ENCODE peak calls at places on chromosome 19, in eight cellular contexts. X is heart right ventricle, U is cardiac muscle cell, V is heart left ventricle, W is tibial nerve, M is K562, Y is esophagus squamous epithelium, J is AG04450. D is an unnamed sample.

GRCh38 chr19:35354898-35355297 is 3.4 kb upstream of the FFAR3 start:
- DNase-seq in X (no peak), U (no peak), V (peak; percentile 13), W (no peak), M (no peak), Y (no peak), J (no peak), D (no peak)

GRCh38 chr19:35901854-35902661 is at the start of gene HCST:
- DNase-seq in X (no peak), U (peak; percentile 12), V (no peak), W (no peak), M (no peak), Y (no peak), J (no peak), D (peak; percentile 34)

GRCh38 chr19:30344446-30345425 is 27.4 kb upstream of the ZNF536 start:
- DNase-seq in X (no peak), U (no peak), V (no peak), W (no peak), M (no peak), Y (no peak), J (no peak), D (no peak)

GRCh38 chr19:21483589-21484170 is 21.7 kb upstream of the ZNF429 start:
- DNase-seq in X (peak; percentile 16), U (peak; percentile 16), V (peak; percentile 78), W (peak; percentile 23), M (peak; percentile 38), Y (no peak), J (no peak), D (peak; percentile 78)

GRCh38 chr19:50482886-50483285 is 6.2 kb upstream of the GARIN5A start:
- DNase-seq in X (no peak), U (no peak), V (no peak), W (no peak), M (no peak), Y (no peak), J (no peak), D (no peak)

GRCh38 chr19:35166100-35167063 is 11.8 kb downstream of the FXYD5 start:
- DNase-seq in X (no peak), U (no peak), V (no peak), W (no peak), M (peak; percentile 65), Y (no peak), J (no peak), D (no peak)

GRCh38 chr19:55447421-55448174 is 4.5 kb upstream of the SHISA7 start:
- DNase-seq in X (no peak), U (peak; percentile 38), V (no peak), W (no peak), M (peak; percentile 6), Y (no peak), J (no peak), D (no peak)

GRCh38 chr19:13764821-13765394 is 586 bp downstream of the MRI1 start:
- DNase-seq in X (no peak), U (no peak), V (no peak), W (no peak), M (peak; percentile 46), Y (no peak), J (no peak), D (no peak)

GRCh38 chr19:13091400-13092161 is 11.1 kb downstream of the LYL1 start:
- DNase-seq in X (peak; percentile 77), U (peak; percentile 96), V (no peak), W (no peak), M (no peak), Y (no peak), J (no peak), D (no peak)

GRCh38 chr19:17262557-17262956 is 2.0 kb downstream of the USHBP1 start:
- DNase-seq in X (no peak), U (no peak), V (no peak), W (no peak), M (no peak), Y (no peak), J (no peak), D (no peak)

DNA sequence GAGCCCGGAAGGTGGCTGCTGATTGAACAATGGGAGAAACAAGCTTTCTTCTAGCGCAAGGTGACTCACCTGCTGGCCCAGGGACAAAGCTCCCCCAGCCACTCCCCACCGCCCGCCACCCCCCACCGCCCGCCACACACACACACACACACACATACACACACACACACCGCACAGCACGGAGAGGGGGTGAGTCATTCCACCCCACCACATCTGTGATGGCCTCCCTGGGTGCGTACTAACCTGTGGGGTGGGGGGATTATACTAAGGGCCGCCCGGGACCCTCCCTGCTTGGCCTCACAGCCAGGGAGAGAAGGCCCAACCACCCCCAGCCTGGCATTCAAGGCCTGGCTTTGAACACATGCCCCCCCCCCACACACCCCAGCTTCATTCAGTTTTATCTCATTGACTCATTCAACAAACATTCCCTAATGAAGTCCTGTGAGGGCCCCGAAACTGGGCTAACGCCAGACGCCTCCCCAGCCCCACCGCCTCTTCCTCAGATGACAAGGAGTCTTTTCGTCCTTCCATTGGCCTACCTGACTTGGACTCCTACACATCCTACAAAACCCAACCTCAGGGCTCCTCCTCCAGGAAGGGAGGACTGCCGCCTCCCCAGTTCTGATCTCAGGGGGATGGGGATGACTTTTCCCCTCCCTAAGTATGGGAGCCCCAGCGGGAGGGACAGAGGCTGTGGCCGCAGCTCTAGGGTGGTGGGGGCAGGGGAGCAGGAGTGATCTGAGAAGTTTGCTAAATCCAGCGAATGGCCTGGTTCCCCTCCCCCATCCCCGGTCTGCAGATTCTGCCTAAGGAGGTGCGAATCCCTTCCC is 5.8 kb upstream of the ONECUT3 start:
- DNase-seq in X (no peak), U (peak; percentile 89), V (no peak), W (no peak), M (peak; percentile 91), Y (no peak), J (no peak), D (no peak)
- H3K27ac ChIP-seq in X (no peak overlapping the region), U (no peak overlapping the region), V (no peak overlapping the region), W (no peak overlapping the region), M (peak overlapping the region; percentile 90), Y (peak overlapping the region; percentile 22), J (no peak overlapping the region), D (no peak overlapping the region)

GRCh38 chr19:45643024-45643926 is 4.1 kb upstream of the EML2 start:
- DNase-seq in X (peak; percentile 84), U (peak; percentile 88), V (peak; percentile 93), W (peak; percentile 70), M (peak; percentile 68), Y (peak; percentile 29), J (peak; percentile 49), D (peak; percentile 92)

GRCh38 chr19:45638930-45639729 is at the start of gene EML2:
- DNase-seq in X (no peak), U (peak; percentile 40), V (peak; percentile 81), W (no peak), M (peak; percentile 84), Y (no peak), J (no peak), D (no peak)

GRCh38 chr19:45641274-45642105 is 2.3 kb upstream of the EML2 start:
- DNase-seq in X (peak; percentile 80), U (peak; percentile 79), V (peak; percentile 79), W (peak; percentile 57), M (peak; percentile 84), Y (peak; percentile 27), J (no peak), D (peak; percentile 43)

GRCh38 chr19:45637890-45638667 is 1.1 kb downstream of the EML2 start:
- DNase-seq in X (no peak), U (peak; percentile 83), V (no peak), W (no peak), M (no peak), Y (no peak), J (no peak), D (peak; percentile 83)

DNA sequence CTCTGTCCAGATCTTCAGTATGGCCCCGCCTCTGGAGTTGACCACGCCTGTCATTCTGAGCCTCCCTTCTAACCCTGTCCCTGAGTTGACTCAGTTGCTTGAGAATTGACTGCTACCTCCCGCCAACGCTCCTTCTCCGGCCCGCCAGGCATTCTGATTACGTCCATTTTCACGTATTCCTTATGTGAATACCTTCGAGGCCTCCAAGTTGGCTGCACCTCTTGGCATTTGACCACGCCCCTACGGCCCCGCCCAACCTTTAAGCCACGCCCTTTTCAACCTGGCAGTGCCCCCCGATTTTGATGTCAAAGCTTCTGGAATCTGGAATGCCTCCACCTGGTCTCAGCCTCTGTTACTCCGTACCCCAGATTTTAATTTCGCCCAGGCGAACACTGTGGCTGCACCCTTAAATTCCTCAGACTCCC is 1.7 kb upstream of the EML2 start:
- DNase-seq in X (no peak), U (no peak), V (no peak), W (no peak), M (peak; percentile 49), Y (no peak), J (no peak), D (no peak)
- H3K27ac ChIP-seq in X (peak overlapping the region; percentile 76), U (no peak overlapping the region), V (peak overlapping the region; percentile 70), W (peak overlapping the region; percentile 78), M (peak overlapping the region; percentile 80), Y (peak overlapping the region; percentile 92), J (peak overlapping the region; percentile 31), D (no peak overlapping the region)

GRCh38 chr19:12034610-12035009 is 869 bp downstream of the ZNF433 start:
- DNase-seq in X (no peak), U (no peak), V (no peak), W (no peak), M (no peak), Y (no peak), J (no peak), D (peak; percentile 12)
- H3K27ac ChIP-seq in X (no peak overlapping the region), U (peak overlapping the region; percentile 5), V (peak overlapping the region; percentile 88), W (peak overlapping the region; percentile 96), M (no peak overlapping the region), Y (no peak overlapping the region), J (no peak overlapping the region), D (peak overlapping the region; percentile 92)

GRCh38 chr19:38880882-38881609 is 3.0 kb upstream of the RINL start:
- DNase-seq in X (no peak), U (no peak), V (no peak), W (no peak), M (peak; percentile 50), Y (no peak), J (no peak), D (no peak)
- H3K27ac ChIP-seq in X (no peak overlapping the region), U (no peak overlapping the region), V (no peak overlapping the region), W (no peak overlapping the region), M (no peak overlapping the region), Y (no peak overlapping the region), J (no peak overlapping the region), D (no peak overlapping the region)

GRCh38 chr19:41584260-41584810 is 8.4 kb downstream of the CEACAM21 start:
- DNase-seq in X (no peak), U (no peak), V (no peak), W (no peak), M (no peak), Y (no peak), J (no peak), D (no peak)

GRCh38 chr19:41587838-41588210 is 11.9 kb downstream of the CEACAM21 start:
- DNase-seq in X (no peak), U (no peak), V (no peak), W (no peak), M (no peak), Y (no peak), J (no peak), D (no peak)

GRCh38 chr19:41586064-41586463 is 10.1 kb downstream of the CEACAM21 start:
- DNase-seq in X (no peak), U (no peak), V (no peak), W (no peak), M (no peak), Y (no peak), J (no peak), D (no peak)

GRCh38 chr19:41587101-41587837 is 11.3 kb downstream of the CEACAM21 start:
- DNase-seq in X (no peak), U (no peak), V (no peak), W (no peak), M (no peak), Y (no peak), J (no peak), D (no peak)

GRCh38 chr19:41584931-41585330 is 9.0 kb downstream of the CEACAM21 start:
- DNase-seq in X (no peak), U (no peak), V (no peak), W (no peak), M (no peak), Y (no peak), J (no peak), D (no peak)
- H3K27ac ChIP-seq in X (no peak overlapping the region), U (no peak overlapping the region), V (no peak overlapping the region), W (no peak overlapping the region), M (no peak overlapping the region), Y (no peak overlapping the region), J (no peak overlapping the region), D (no peak overlapping the region)

D was measured in WERI-Rb-1.